ENCODE peak calls at places on chromosomes 4 and X, in five cellular contexts. One of them, this sample, is unnamed.

GRCh38 chr4:148056879-148057278 is 325.0 kb downstream of the ARHGAP10 start:
- DNase-seq in right atrium auricular region: peak; percentile 69
- DNase-seq in HEK293T: peak; percentile 33
- DNase-seq in HTR-8/SVneo: no peak
- DNase-seq in COLO829: peak; percentile 33
- DNase-seq in this sample: peak; percentile 68

GRCh38 chrX:24833695-24834094 is 140.0 kb downstream of the POLA1 start:
- DNase-seq in right atrium auricular region: no peak
- DNase-seq in COLO829: no peak
- DNase-seq in HEK293T: no peak
- DNase-seq in HTR-8/SVneo: no peak
- DNase-seq in this sample: no peak

GRCh38 chr4:113327513-113327912 is 278.1 kb downstream of the ANK2 start:
- DNase-seq in HEK293T: no peak
- DNase-seq in HTR-8/SVneo: no peak
- DNase-seq in COLO829: no peak
- DNase-seq in right atrium auricular region: no peak
- DNase-seq in this sample: peak; percentile 7

GRCh38 chrX:38563006-38563405 is 1.7 kb downstream of the TSPAN7 start:
- DNase-seq in right atrium auricular region: no peak
- DNase-seq in HTR-8/SVneo: no peak
- DNase-seq in COLO829: no peak
- DNase-seq in HEK293T: no peak
- DNase-seq in this sample: no peak

GRCh38 chr4:121789960-121790829 is 10.9 kb upstream of the EXOSC9 start:
- DNase-seq in right atrium auricular region: no peak
- DNase-seq in HTR-8/SVneo: peak; percentile 37
- DNase-seq in HEK293T: no peak
- DNase-seq in COLO829: peak; percentile 80
- DNase-seq in this sample: peak; percentile 64

GRCh38 chrX:37873220-37873619 is 25.8 kb upstream of the DYNLT3 start:
- DNase-seq in HEK293T: no peak
- DNase-seq in HTR-8/SVneo: no peak
- DNase-seq in COLO829: no peak
- DNase-seq in right atrium auricular region: no peak
- DNase-seq in this sample: no peak

GRCh38 chr4:180942367-180942916 is 1300.8 kb upstream of the TENM3 start:
- DNase-seq in HTR-8/SVneo: no peak
- DNase-seq in right atrium auricular region: no peak
- DNase-seq in COLO829: no peak
- DNase-seq in HEK293T: no peak
- DNase-seq in this sample: no peak

GRCh38 chrX:52355108-52355507 is 13.7 kb upstream of the XAGE2 start:
- DNase-seq in HEK293T: no peak
- DNase-seq in right atrium auricular region: no peak
- DNase-seq in COLO829: no peak
- DNase-seq in HTR-8/SVneo: no peak
- DNase-seq in this sample: no peak

GRCh38 chr4:152620915-152621314 is 58.9 kb downstream of the TMEM154 start:
- DNase-seq in COLO829: no peak
- DNase-seq in right atrium auricular region: no peak
- DNase-seq in HTR-8/SVneo: no peak
- DNase-seq in HEK293T: no peak
- DNase-seq in this sample: peak; percentile 29

GRCh38 chr4:115293093-115293462 is 179.7 kb upstream of the NDST4 start:
- DNase-seq in HTR-8/SVneo: no peak
- DNase-seq in HEK293T: no peak
- DNase-seq in right atrium auricular region: no peak
- DNase-seq in COLO829: no peak
- DNase-seq in this sample: no peak

GRCh38 chr4:37971202-37971601 is 11.0 kb downstream of the PTTG2 start:
- DNase-seq in HEK293T: no peak
- DNase-seq in HTR-8/SVneo: no peak
- DNase-seq in COLO829: no peak
- DNase-seq in right atrium auricular region: no peak
- DNase-seq in this sample: no peak

GRCh38 chr4:153661215-153661822 is 22.8 kb upstream of the TLR2 start:
- DNase-seq in HEK293T: no peak
- DNase-seq in HTR-8/SVneo: no peak
- DNase-seq in right atrium auricular region: no peak
- DNase-seq in COLO829: no peak
- DNase-seq in this sample: no peak

GRCh38 chr4:156799121-156799589 is 172.4 kb downstream of the PDGFC start:
- DNase-seq in HTR-8/SVneo: no peak
- DNase-seq in HEK293T: no peak
- DNase-seq in COLO829: no peak
- DNase-seq in right atrium auricular region: no peak
- DNase-seq in this sample: peak; percentile 71

GRCh38 chr4:106316773-106317409 is 541 bp downstream of the AIMP1 start:
- DNase-seq in HTR-8/SVneo: no peak
- DNase-seq in right atrium auricular region: no peak
- DNase-seq in HEK293T: no peak
- DNase-seq in COLO829: no peak
- DNase-seq in this sample: peak; percentile 14

GRCh38 chrX:2497961-2498780 is 2.6 kb downstream of the DHRSX start:
- DNase-seq in COLO829: peak; percentile 22
- DNase-seq in right atrium auricular region: no peak
- DNase-seq in HTR-8/SVneo: no peak
- DNase-seq in HEK293T: no peak
- DNase-seq in this sample: peak; percentile 5

GRCh38 chr4:84907145-84907544 is 59.3 kb downstream of the WDFY3 start:
- DNase-seq in right atrium auricular region: no peak
- DNase-seq in HEK293T: no peak
- DNase-seq in COLO829: no peak
- DNase-seq in HTR-8/SVneo: no peak
- DNase-seq in this sample: no peak

GRCh38 chr4:124936427-124936826 is 223.9 kb upstream of the ANKRD50 start:
- DNase-seq in HEK293T: peak; percentile 20
- DNase-seq in right atrium auricular region: peak; percentile 73
- DNase-seq in HTR-8/SVneo: no peak
- DNase-seq in COLO829: no peak
- DNase-seq in this sample: peak; percentile 75

GRCh38 chrX:24553016-24553415 is 87.9 kb downstream of the PDK3 start:
- DNase-seq in HEK293T: no peak
- DNase-seq in right atrium auricular region: no peak
- DNase-seq in COLO829: no peak
- DNase-seq in HTR-8/SVneo: no peak
- DNase-seq in this sample: no peak

GRCh38 chrX:115330498-115331138 is 41.1 kb downstream of the LUZP4 start:
- DNase-seq in HTR-8/SVneo: peak; percentile 8
- DNase-seq in right atrium auricular region: no peak
- DNase-seq in COLO829: peak; percentile 35
- DNase-seq in HEK293T: peak; percentile 80
- DNase-seq in this sample: peak; percentile 82

GRCh38 chr4:147753047-147753446 is 21.2 kb downstream of the ARHGAP10 start:
- DNase-seq in right atrium auricular region: no peak
- DNase-seq in COLO829: no peak
- DNase-seq in HTR-8/SVneo: no peak
- DNase-seq in HEK293T: no peak
- DNase-seq in this sample: peak; percentile 71

GRCh38 chrX:66022742-66023725 is 16.8 kb downstream of the VSIG4 start:
- DNase-seq in COLO829: no peak
- DNase-seq in HTR-8/SVneo: no peak
- DNase-seq in right atrium auricular region: no peak
- DNase-seq in HEK293T: no peak
- DNase-seq in this sample: peak; percentile 6

GRCh38 chrX:42131856-42132255 is 208.5 kb upstream of the CASK start:
- DNase-seq in COLO829: no peak
- DNase-seq in HEK293T: no peak
- DNase-seq in HTR-8/SVneo: no peak
- DNase-seq in right atrium auricular region: no peak
- DNase-seq in this sample: no peak

GRCh38 chr4:172344266-172344772 is 531.1 kb downstream of the GALNTL6 start:
- DNase-seq in HTR-8/SVneo: no peak
- DNase-seq in COLO829: no peak
- DNase-seq in right atrium auricular region: no peak
- DNase-seq in HEK293T: no peak
- DNase-seq in this sample: no peak

GRCh38 chrX:45765726-45766125 is 565.0 kb upstream of the DIPK2B start:
- DNase-seq in HEK293T: no peak
- DNase-seq in COLO829: no peak
- DNase-seq in HTR-8/SVneo: no peak
- DNase-seq in right atrium auricular region: no peak
- DNase-seq in this sample: no peak